ENCODE peak calls at places on chromosome 3, in four cellular contexts. One of them, this sample, is unnamed. For H3K36me3, the result is how much of the 10 kb centered on the place peaks cover.

GRCh38 chr3:131705558-131706051 is 202.8 kb upstream of the MRPL3 start:
- DNase-seq in hepatocyte: no peak
- DNase-seq in neural progenitor cell: peak
- DNase-seq in endothelial cell of umbilical vein: no peak
- DNase-seq in this sample: no peak

GRCh38 chr3:151035072-151035471 is 50.4 kb upstream of the MED12L start:
- DNase-seq in hepatocyte: no peak
- DNase-seq in neural progenitor cell: no peak
- DNase-seq in endothelial cell of umbilical vein: no peak
- DNase-seq in this sample: no peak

GRCh38 chr3:65732060-65732933 is 306.4 kb downstream of the MAGI1 start:
- DNase-seq in hepatocyte: peak
- DNase-seq in neural progenitor cell: peak
- DNase-seq in endothelial cell of umbilical vein: peak
- DNase-seq in this sample: no peak

GRCh38 chr3:34882764-34883163 is 756.6 kb upstream of the ARPP21 start:
- DNase-seq in hepatocyte: no peak
- DNase-seq in neural progenitor cell: no peak
- DNase-seq in endothelial cell of umbilical vein: no peak
- DNase-seq in this sample: no peak

GRCh38 chr3:139534992-139535879 is 4.3 kb downstream of the RBP1 start:
- DNase-seq in hepatocyte: peak
- DNase-seq in neural progenitor cell: peak
- DNase-seq in endothelial cell of umbilical vein: peak
- DNase-seq in this sample: no peak

GRCh38 chr3:64501298-64501906 is 186.4 kb downstream of the ADAMTS9 start:
- DNase-seq in hepatocyte: peak
- DNase-seq in neural progenitor cell: peak
- DNase-seq in endothelial cell of umbilical vein: no peak
- DNase-seq in this sample: no peak

GRCh38 chr3:35659808-35660207 is 20.5 kb downstream of the ARPP21 start:
- DNase-seq in hepatocyte: peak
- DNase-seq in neural progenitor cell: peak
- DNase-seq in endothelial cell of umbilical vein: no peak
- DNase-seq in this sample: no peak

GRCh38 chr3:36815375-36815774 is 51.0 kb upstream of the DCLK3 start:
- DNase-seq in hepatocyte: no peak
- DNase-seq in neural progenitor cell: no peak
- DNase-seq in endothelial cell of umbilical vein: no peak
- DNase-seq in this sample: no peak

GRCh38 chr3:134378384-134378783 is 4.1 kb upstream of the AMOTL2 start:
- DNase-seq in hepatocyte: peak
- DNase-seq in neural progenitor cell: peak
- DNase-seq in endothelial cell of umbilical vein: peak
- DNase-seq in this sample: no peak

GRCh38 chr3:49359623-49360022 is 1.5 kb upstream of the GPX1 start:
- DNase-seq in hepatocyte: no peak
- DNase-seq in neural progenitor cell: no peak
- DNase-seq in endothelial cell of umbilical vein: peak
- DNase-seq in this sample: no peak

GRCh38 chr3:38125305-38126120 is 11.4 kb downstream of the ACAA1 start:
- DNase-seq in hepatocyte: peak
- DNase-seq in neural progenitor cell: no peak
- DNase-seq in endothelial cell of umbilical vein: no peak
- DNase-seq in this sample: no peak

GRCh38 chr3:142319912-142320311 is 94.5 kb upstream of the GK5 start:
- DNase-seq in hepatocyte: no peak
- DNase-seq in neural progenitor cell: no peak
- DNase-seq in endothelial cell of umbilical vein: no peak
- DNase-seq in this sample: no peak
- TF ChIP-seq EZH2 in hepatocyte: no peak
- TF ChIP-seq EZH2 in neural progenitor cell: no peak
- TF ChIP-seq EZH2 in endothelial cell of umbilical vein: no peak
- TF ChIP-seq EZH2 in this sample: no peak

GRCh38 chr3:81554348-81554747 is 207.1 kb downstream of the GBE1 start:
- DNase-seq in hepatocyte: no peak
- DNase-seq in neural progenitor cell: no peak
- DNase-seq in endothelial cell of umbilical vein: peak
- DNase-seq in this sample: peak

GRCh38 chr3:81549388-81549787 is 212.1 kb downstream of the GBE1 start:
- DNase-seq in hepatocyte: no peak
- DNase-seq in neural progenitor cell: no peak
- DNase-seq in endothelial cell of umbilical vein: no peak
- DNase-seq in this sample: no peak

GRCh38 chr3:81554805-81555204 is 206.6 kb downstream of the GBE1 start:
- DNase-seq in hepatocyte: no peak
- DNase-seq in neural progenitor cell: no peak
- DNase-seq in endothelial cell of umbilical vein: peak
- DNase-seq in this sample: no peak

GRCh38 chr3:81549831-81550230 is 211.6 kb downstream of the GBE1 start:
- DNase-seq in hepatocyte: no peak
- DNase-seq in neural progenitor cell: no peak
- DNase-seq in endothelial cell of umbilical vein: no peak
- DNase-seq in this sample: no peak

DNA sequence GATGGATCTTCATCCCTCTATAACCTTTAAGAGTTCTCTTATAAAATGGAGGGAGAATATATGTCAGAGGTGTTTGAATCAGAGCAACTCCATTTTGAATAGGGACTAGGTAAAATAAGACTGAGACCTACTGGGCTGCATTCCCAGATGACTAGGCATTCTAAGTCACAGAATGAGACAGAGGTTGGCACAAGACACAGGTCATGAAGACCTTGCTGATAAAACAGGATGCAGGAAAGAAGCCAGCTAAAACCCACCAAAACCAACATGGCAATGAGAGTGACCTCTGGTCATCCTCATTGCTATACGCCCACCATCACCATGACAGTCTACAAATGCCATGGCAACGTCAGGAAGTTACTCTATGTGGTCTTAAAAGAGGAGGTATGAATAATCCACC is 211.0 kb downstream of the GBE1 start:
- DNase-seq in hepatocyte: no peak
- DNase-seq in neural progenitor cell: no peak
- DNase-seq in endothelial cell of umbilical vein: no peak
- DNase-seq in this sample: no peak
- H3K36me3 ChIP-seq in hepatocyte: under half
- H3K36me3 ChIP-seq in neural progenitor cell: under half
- H3K36me3 ChIP-seq in endothelial cell of umbilical vein: under half
- H3K36me3 ChIP-seq in this sample: under half

GRCh38 chr3:124034809-124035152 is 42.9 kb upstream of the ROPN1 start:
- DNase-seq in hepatocyte: no peak
- DNase-seq in neural progenitor cell: peak
- DNase-seq in endothelial cell of umbilical vein: no peak
- DNase-seq in this sample: no peak

GRCh38 chr3:124033360-124034015 is 41.6 kb upstream of the ROPN1 start:
- DNase-seq in hepatocyte: peak
- DNase-seq in neural progenitor cell: peak
- DNase-seq in endothelial cell of umbilical vein: no peak
- DNase-seq in this sample: no peak

GRCh38 chr3:124035463-124036121 is 43.7 kb upstream of the ROPN1 start:
- DNase-seq in hepatocyte: no peak
- DNase-seq in neural progenitor cell: no peak
- DNase-seq in endothelial cell of umbilical vein: no peak
- DNase-seq in this sample: no peak

GRCh38 chr3:124032881-124033359 is 41.0 kb upstream of the ROPN1 start:
- DNase-seq in hepatocyte: peak
- DNase-seq in neural progenitor cell: peak
- DNase-seq in endothelial cell of umbilical vein: peak
- DNase-seq in this sample: peak

GRCh38 chr3:124034016-124034808 is 42.3 kb upstream of the ROPN1 start:
- DNase-seq in hepatocyte: peak
- DNase-seq in neural progenitor cell: peak
- DNase-seq in endothelial cell of umbilical vein: peak
- DNase-seq in this sample: no peak
- TF ChIP-seq EZH2 in hepatocyte: no peak
- TF ChIP-seq EZH2 in neural progenitor cell: no peak
- TF ChIP-seq EZH2 in endothelial cell of umbilical vein: peak
- TF ChIP-seq EZH2 in this sample: no peak

DNA sequence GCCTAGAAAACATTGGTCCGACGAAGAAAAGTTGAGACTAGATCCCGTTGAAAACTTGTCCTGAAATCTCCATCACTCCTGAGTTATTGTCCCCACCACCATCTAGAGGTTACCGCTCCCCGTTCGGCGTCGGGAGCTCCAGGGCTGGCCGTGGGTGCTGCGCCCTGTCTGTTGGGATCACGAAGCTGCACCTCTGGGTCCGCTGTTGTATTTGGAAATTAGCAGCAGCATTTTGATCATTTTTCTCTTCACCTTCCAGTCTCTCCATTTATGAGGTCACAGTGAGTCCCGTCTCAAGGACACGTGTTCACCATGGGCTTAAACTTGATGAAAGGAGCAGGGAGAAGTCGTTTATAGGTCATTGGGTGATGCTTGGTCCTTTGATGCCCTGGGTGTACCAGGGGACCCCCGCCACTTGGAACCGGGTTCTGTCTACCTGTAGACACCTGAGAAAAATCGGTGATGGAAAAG is 565 bp downstream of the MANF start:
- DNase-seq in hepatocyte: no peak
- DNase-seq in neural progenitor cell: no peak
- DNase-seq in endothelial cell of umbilical vein: peak
- DNase-seq in this sample: no peak
- H3K36me3 ChIP-seq in hepatocyte: under half
- H3K36me3 ChIP-seq in neural progenitor cell: under half
- H3K36me3 ChIP-seq in endothelial cell of umbilical vein: under half
- H3K36me3 ChIP-seq in this sample: under half

GRCh38 chr3:57164217-57164605 is 942 bp downstream of the IL17RD start:
- DNase-seq in hepatocyte: peak
- DNase-seq in neural progenitor cell: no peak
- DNase-seq in endothelial cell of umbilical vein: no peak
- DNase-seq in this sample: no peak

GRCh38 chr3:57163751-57164150 is 1.4 kb downstream of the IL17RD start:
- DNase-seq in hepatocyte: no peak
- DNase-seq in neural progenitor cell: no peak
- DNase-seq in endothelial cell of umbilical vein: no peak
- DNase-seq in this sample: no peak

GRCh38 chr3:57165637-57166036 is 484 bp upstream of the IL17RD start:
- DNase-seq in hepatocyte: no peak
- DNase-seq in neural progenitor cell: no peak
- DNase-seq in endothelial cell of umbilical vein: no peak
- DNase-seq in this sample: no peak

GRCh38 chr3:57166660-57167059 is 1.5 kb upstream of the IL17RD start:
- DNase-seq in hepatocyte: no peak
- DNase-seq in neural progenitor cell: no peak
- DNase-seq in endothelial cell of umbilical vein: no peak
- DNase-seq in this sample: no peak

DNA sequence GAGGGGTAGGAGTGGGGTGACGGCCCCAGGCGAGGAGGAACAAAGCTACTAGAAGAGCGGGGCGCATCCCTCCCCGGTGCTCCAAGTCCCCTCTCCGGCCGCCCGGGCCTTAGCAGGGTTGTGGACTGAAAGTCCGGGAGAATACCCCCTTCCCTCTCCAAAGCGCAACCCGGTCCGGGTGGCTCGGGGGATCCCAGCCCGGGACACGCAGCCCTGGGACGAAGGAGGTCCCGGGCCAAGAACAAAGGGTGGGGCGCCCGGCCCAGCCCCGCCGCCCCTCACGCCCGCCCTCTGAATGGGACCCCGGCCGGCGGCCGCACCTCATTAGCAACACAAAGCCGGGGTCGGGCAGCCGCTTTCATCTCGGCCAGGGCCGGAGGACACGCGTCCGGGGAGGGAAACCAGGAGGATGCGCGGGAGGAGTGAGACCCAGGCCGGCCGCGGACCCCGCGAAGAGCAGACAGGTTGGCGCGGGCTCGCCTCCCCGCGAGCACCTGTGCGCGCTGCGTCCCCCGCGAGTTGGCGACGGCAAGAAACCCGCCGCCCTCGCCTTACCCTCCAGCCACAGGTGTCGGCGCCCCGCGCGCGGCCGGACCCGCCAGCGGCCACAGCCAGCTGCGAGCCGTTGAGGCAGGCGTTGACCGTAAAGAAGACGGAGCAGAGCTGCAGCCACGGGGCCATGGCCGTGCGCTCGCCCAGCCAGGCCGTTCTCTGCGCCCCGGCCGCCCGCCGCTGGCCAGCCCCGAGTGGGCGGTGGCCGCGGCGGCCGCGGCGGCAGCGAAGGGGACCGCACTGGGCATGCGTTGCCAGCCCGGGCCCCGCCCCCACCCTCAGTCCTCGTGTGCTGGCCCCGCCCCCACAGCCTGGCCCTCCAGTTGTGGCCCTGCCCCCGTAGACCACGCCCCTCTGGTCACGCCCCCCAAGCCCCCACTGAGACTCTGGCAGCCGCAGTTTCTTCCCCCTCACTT is at the start of gene IL17RD:
- DNase-seq in hepatocyte: peak
- DNase-seq in neural progenitor cell: peak
- DNase-seq in endothelial cell of umbilical vein: peak
- DNase-seq in this sample: no peak
- TF ChIP-seq EZH2 in hepatocyte: no peak
- TF ChIP-seq EZH2 in neural progenitor cell: no peak
- TF ChIP-seq EZH2 in endothelial cell of umbilical vein: peak
- TF ChIP-seq EZH2 in this sample: no peak

DNA sequence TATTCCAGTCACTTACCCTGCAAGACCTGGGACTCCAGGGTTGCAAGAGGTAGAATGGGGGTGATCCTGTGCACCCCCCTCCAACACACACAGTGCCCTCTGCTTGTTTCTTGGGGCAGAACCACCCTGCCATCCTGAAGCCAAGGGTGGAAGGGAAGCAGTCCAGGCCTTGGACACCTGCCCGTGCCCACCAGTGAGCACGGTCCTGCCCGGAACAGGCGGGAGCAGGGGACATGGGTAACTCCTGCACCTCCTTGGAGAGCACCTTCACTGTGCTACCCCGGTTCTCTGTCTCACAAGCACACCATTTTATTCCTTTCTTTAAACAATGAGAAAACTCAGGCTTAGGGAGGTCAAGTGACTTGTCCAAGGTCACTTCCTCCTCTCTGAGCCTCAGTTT is 57.0 kb downstream of the SLC6A6 start:
- DNase-seq in hepatocyte: no peak
- DNase-seq in neural progenitor cell: no peak
- DNase-seq in endothelial cell of umbilical vein: no peak
- DNase-seq in this sample: no peak
- H3K36me3 ChIP-seq in hepatocyte: under half
- H3K36me3 ChIP-seq in neural progenitor cell: under half
- H3K36me3 ChIP-seq in endothelial cell of umbilical vein: under half
- H3K36me3 ChIP-seq in this sample: under half

This sample was measured in SK-N-MC.